ENCODE peak calls at places on chromosome 1, in five cellular contexts. M, Q, B, D and W are unnamed samples.

GRCh38 chr1:36622741-36623648 is 140.3 kb upstream of the CSF3R start:
- DNase-seq in M (no peak), Q (peak), B (no peak), D (no peak), W (no peak)

GRCh38 chr1:46528297-46528955 is 23.0 kb downstream of the KNCN start:
- DNase-seq in M (peak), Q (no peak), B (no peak), D (peak), W (no peak)

GRCh38 chr1:14366361-14367018 is 232.0 kb upstream of the KAZN start:
- DNase-seq in M (peak), Q (no peak), B (no peak), D (no peak), W (no peak)

GRCh38 chr1:94039871-94040569 is 80.9 kb downstream of the ABCA4 start:
- DNase-seq in M (peak), Q (no peak), B (no peak), D (peak), W (no peak)

GRCh38 chr1:21568809-21569385 is 59.7 kb downstream of the ALPL start:
- DNase-seq in M (peak), Q (no peak), B (no peak), D (no peak), W (no peak)

GRCh38 chr1:66624412-66625060 is 90.6 kb downstream of the SGIP1 start:
- DNase-seq in M (peak), Q (no peak), B (no peak), D (no peak), W (peak)

GRCh38 chr1:225627304-225627947 is 25.5 kb downstream of the ENAH start:
- DNase-seq in M (no peak), Q (peak), B (no peak), D (no peak), W (no peak)

GRCh38 chr1:175317309-175317708 is 124.7 kb upstream of the KIAA0040 start:
- DNase-seq in M (peak), Q (peak), B (no peak), D (no peak), W (no peak)

GRCh38 chr1:187038789-187039188 is 210.0 kb downstream of the PLA2G4A start:
- DNase-seq in M (peak), Q (no peak), B (no peak), D (peak), W (no peak)

GRCh38 chr1:98201640-98202039 is 280.8 kb upstream of the DPYD start:
- DNase-seq in M (peak), Q (no peak), B (no peak), D (no peak), W (peak)

GRCh38 chr1:7420706-7421105 is 350.4 kb upstream of the VAMP3 start:
- DNase-seq in M (no peak), Q (no peak), B (peak), D (no peak), W (no peak)

GRCh38 chr1:57889686-57890360 is 466.0 kb upstream of the DAB1 start:
- DNase-seq in M (peak), Q (no peak), B (no peak), D (no peak), W (peak)

GRCh38 chr1:162663589-162664030 is 31.3 kb downstream of the DDR2 start:
- DNase-seq in M (peak), Q (no peak), B (no peak), D (no peak), W (peak)

GRCh38 chr1:101128851-101129250 is 103.3 kb upstream of the DPH5 start:
- DNase-seq in M (no peak), Q (no peak), B (no peak), D (no peak), W (no peak)

GRCh38 chr1:40662864-40663263 is 2.6 kb downstream of the RIMS3 start:
- DNase-seq in M (no peak), Q (no peak), B (no peak), D (no peak), W (no peak)

GRCh38 chr1:93080424-93080823 is 1.3 kb downstream of the MTF2 start:
- DNase-seq in M (peak), Q (peak), B (no peak), D (peak), W (peak)

GRCh38 chr1:201266774-201267173 is 16.5 kb upstream of the PKP1 start:
- DNase-seq in M (peak), Q (peak), B (no peak), D (peak), W (peak)

GRCh38 chr1:22641906-22642636 is 1.4 kb upstream of the C1QC start:
- DNase-seq in M (peak), Q (peak), B (peak), D (no peak), W (peak)

GRCh38 chr1:157154940-157155514 is 16.8 kb upstream of the ETV3 start:
- DNase-seq in M (peak), Q (peak), B (peak), D (peak), W (no peak)

GRCh38 chr1:117147341-117147831 is 25.8 kb upstream of the TRIM45 start:
- DNase-seq in M (no peak), Q (no peak), B (no peak), D (no peak), W (no peak)

GRCh38 chr1:215146252-215146975 is 63.9 kb downstream of the KCNK2 start:
- DNase-seq in M (peak), Q (no peak), B (no peak), D (peak), W (peak)

GRCh38 chr1:153422450-153423068 is 6.2 kb downstream of the S100A7A start:
- DNase-seq in M (peak), Q (peak), B (peak), D (peak), W (peak)

GRCh38 chr1:10909697-10910489 is 102.6 kb upstream of the TARDBP start:
- DNase-seq in M (peak), Q (peak), B (no peak), D (no peak), W (no peak)

GRCh38 chr1:198472123-198472522 is 68.4 kb downstream of the ATP6V1G3 start:
- DNase-seq in M (no peak), Q (no peak), B (no peak), D (no peak), W (no peak)

GRCh38 chr1:239243003-239243402 is 143.4 kb upstream of the CHRM3 start:
- DNase-seq in M (no peak), Q (no peak), B (no peak), D (no peak), W (no peak)

GRCh38 chr1:59013276-59013927 is 229.6 kb upstream of the JUN start:
- DNase-seq in M (peak), Q (peak), B (peak), D (no peak), W (peak)

GRCh38 chr1:108561731-108562326 is 1.9 kb downstream of the EEIG2 start:
- DNase-seq in M (no peak), Q (peak), B (peak), D (peak), W (no peak)

GRCh38 chr1:6162773-6163172 is 17.3 kb downstream of the CHD5 start:
- DNase-seq in M (no peak), Q (no peak), B (no peak), D (no peak), W (no peak)

GRCh38 chr1:6165441-6165985 is 14.6 kb downstream of the CHD5 start:
- DNase-seq in M (no peak), Q (no peak), B (no peak), D (no peak), W (no peak)

GRCh38 chr1:6165027-6165426 is 15.1 kb downstream of the CHD5 start:
- DNase-seq in M (no peak), Q (no peak), B (no peak), D (no peak), W (no peak)

GRCh38 chr1:6163191-6163972 is 16.7 kb downstream of the CHD5 start:
- DNase-seq in M (no peak), Q (no peak), B (no peak), D (no peak), W (no peak)

DNA sequence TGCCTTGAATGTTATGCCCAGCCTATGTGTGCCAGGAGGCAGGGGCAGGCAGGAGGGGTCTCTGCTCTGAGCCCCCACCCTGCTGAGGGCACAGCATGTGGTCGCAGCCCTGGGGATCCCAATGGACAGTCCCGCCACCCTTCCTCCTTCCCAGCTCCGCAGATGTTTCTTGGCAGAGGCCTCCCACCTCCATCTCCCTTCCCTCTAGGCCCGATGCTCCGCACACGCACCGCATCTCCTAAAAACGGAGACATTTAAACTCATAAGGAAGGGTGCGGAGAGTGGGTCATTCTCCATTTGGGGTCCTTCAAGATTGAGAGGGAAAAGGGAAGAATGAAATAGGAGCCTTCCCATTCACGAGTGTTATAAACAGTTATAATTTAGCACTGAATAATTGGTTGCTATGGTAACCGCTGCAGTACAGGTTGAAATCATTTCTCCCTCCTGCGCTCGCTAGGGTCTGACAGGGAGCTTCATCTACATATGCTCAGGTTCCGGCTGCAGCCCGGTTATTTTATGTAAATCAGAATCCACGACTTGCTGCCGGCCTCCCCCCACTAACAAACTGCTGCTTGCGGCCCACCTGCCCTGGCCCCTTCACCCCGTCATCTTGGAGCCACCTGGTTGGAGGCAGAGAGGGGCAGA is 16.0 kb downstream of the CHD5 start:
- DNase-seq in M (no peak), Q (no peak), B (no peak), D (no peak), W (no peak)
- H3K4me3 ChIP-seq in M (no peak), Q (no peak), B (no peak), D (no peak), W (no peak)

DNA sequence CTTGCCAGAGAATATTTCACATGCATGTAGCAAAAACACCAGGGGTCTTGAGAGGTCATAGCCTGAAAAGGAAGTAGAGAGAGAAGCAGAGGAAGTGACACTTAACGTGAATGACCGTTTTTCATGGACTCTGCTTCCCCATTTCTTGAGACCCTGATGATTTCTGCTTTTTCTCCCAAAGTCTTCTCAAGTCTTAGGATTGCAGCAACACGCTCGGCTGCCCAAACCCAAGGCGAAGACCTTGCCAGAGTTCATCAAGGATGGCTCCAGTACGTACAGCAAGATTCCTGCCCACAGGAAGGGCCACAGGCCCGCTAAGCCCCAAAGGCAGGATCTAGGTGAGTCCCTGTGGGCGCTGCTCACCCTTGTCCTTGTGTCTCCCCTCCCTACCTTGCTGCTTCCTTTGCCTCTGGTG is 12.8 kb downstream of the THEMIS2 start:
- DNase-seq in M (no peak), Q (no peak), B (no peak), D (no peak), W (no peak)
- H3K4me3 ChIP-seq in M (no peak), Q (no peak), B (no peak), D (no peak), W (no peak)

GRCh38 chr1:77347646-77348045 is 65.8 kb downstream of the AK5 start:
- DNase-seq in M (peak), Q (no peak), B (no peak), D (no peak), W (peak)
- H3K4me3 ChIP-seq in M (no peak), Q (no peak), B (no peak), D (no peak), W (no peak)

DNA sequence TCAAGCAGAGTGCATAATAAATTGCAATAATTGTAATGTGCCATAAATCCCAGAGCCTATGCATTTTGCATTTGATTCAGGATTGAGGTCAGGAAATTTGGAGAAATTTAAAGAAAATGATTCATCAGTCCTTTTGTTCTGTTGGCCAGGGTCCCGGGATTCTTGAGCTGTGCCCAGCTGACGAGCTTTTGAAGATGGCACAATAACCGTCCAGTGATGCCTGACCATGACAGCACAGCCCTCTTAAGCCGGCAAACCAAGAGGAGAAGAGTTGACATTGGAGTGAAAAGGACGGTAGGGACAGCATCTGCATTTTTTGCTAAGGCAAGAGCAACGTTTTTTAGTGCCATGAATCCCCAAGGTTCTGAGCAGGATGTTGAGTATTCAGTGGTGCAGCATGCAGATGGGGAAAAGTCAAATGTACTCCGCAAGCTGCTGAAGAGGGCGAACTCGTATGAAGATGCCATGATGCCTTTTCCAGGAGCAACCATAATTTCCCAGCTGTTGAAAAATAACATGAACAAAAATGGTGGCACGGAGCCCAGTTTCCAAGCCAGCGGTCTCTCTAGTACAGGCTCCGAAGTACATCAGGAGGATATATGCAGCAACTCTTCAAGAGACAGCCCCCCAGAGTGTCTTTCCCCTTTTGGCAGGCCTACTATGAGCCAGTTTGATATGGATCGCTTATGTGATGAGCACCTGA is 8.7 kb downstream of the PROX1 start:
- DNase-seq in M (peak), Q (no peak), B (peak), D (no peak), W (peak)
- H3K4me3 ChIP-seq in M (no peak), Q (no peak), B (no peak), D (no peak), W (no peak)

GRCh38 chr1:227890451-227891222 is 57.1 kb downstream of the WNT9A start:
- DNase-seq in M (no peak), Q (no peak), B (peak), D (no peak), W (no peak)
- H3K4me3 ChIP-seq in M (no peak), Q (no peak), B (no peak), D (no peak), W (no peak)